ENCODE peak calls at places on chromosomes 16 and 17, in nine cellular contexts. R is NCI-H510A; D is T-cell; Y is amniotic stem cell; O is hepatic stellate cell; F is fibroblast of lung; A is activated CD4-positive, alpha-beta memory T cell treated with anti-CD3 and anti-CD28 coated beads, Interleukin-2, amount 10 ng/mL, durations not matched to agents 7 days and 5 days; B is CD4-positive, alpha-beta memory T cell; N is stimulated activated CD8-positive, alpha-beta memory T cell treated with anti-CD3 and anti-CD28 coated beads, Interleukin-7, amount 100 ng/mL, for 1 hour. J is an unnamed sample.

GRCh38 chr17:83190601-83191387 is 111.4 kb downstream of the METRNL start:
- DNase-seq in R (no peak), D (no peak), Y (no peak), O (no peak), F (no peak), A (peak; percentile 9), B (no peak), N (no peak), J (no peak)

GRCh38 chr16:28826141-28826540 is 3.3 kb downstream of the ATXN2L start:
- DNase-seq in R (no peak), D (no peak), Y (no peak), O (no peak), F (no peak), A (no peak), B (no peak), N (no peak), J (no peak)

GRCh38 chr16:80051040-80051439 is 450.5 kb upstream of the MAF start:
- DNase-seq in R (no peak), D (no peak), Y (no peak), O (no peak), F (no peak), A (no peak), B (no peak), N (no peak), J (no peak)

GRCh38 chr16:17369441-17369951 is 101.3 kb downstream of the XYLT1 start:
- DNase-seq in R (no peak), D (peak; percentile 79), Y (no peak), O (no peak), F (no peak), A (peak; percentile 83), B (peak; percentile 85), N (peak; percentile 44), J (no peak)

GRCh38 chr17:45975640-45976295 is 23.3 kb upstream of the STH start:
- DNase-seq in R (no peak), D (no peak), Y (no peak), O (no peak), F (no peak), A (no peak), B (no peak), N (no peak), J (no peak)

GRCh38 chr17:39979865-39980401 is 674 bp upstream of the PSMD3 start:
- DNase-seq in R (no peak), D (no peak), Y (no peak), O (peak; percentile 17), F (no peak), A (no peak), B (no peak), N (no peak), J (peak; percentile 13)

GRCh38 chr17:21301593-21302550 is 17.4 kb downstream of the MAP2K3 start:
- DNase-seq in R (no peak), D (no peak), Y (no peak), O (no peak), F (no peak), A (no peak), B (no peak), N (no peak), J (no peak)

GRCh38 chr16:81697321-81697885 is 81.7 kb upstream of the PLCG2 start:
- DNase-seq in R (peak; percentile 13), D (no peak), Y (no peak), O (peak; percentile 78), F (peak; percentile 60), A (peak; percentile 61), B (peak; percentile 19), N (peak; percentile 9), J (peak; percentile 20)

GRCh38 chr17:62994931-62995330 is 28.9 kb downstream of the TANC2 start:
- DNase-seq in R (no peak), D (no peak), Y (no peak), O (no peak), F (peak; percentile 29), A (no peak), B (no peak), N (no peak), J (no peak)

GRCh38 chr16:23423496-23424049 is 29.4 kb downstream of the COG7 start:
- DNase-seq in R (no peak), D (no peak), Y (peak; percentile 37), O (peak; percentile 75), F (peak; percentile 99), A (no peak), B (no peak), N (no peak), J (no peak)

GRCh38 chr17:58605986-58606385 is 85.9 kb downstream of the TEX14 start:
- DNase-seq in R (no peak), D (no peak), Y (no peak), O (no peak), F (no peak), A (no peak), B (no peak), N (no peak), J (no peak)